ENCODE peak calls at places on chromosomes 6 and 20, in nine cellular contexts. One of them, this sample, is unnamed.

GRCh38 chr6:26217714-26218075 is 130.5 kb downstream of the HFE start:
- DNase-seq in HCT116: no peak
- DNase-seq in Panc1: peak
- DNase-seq in lower lobe of right lung: no peak
- DNase-seq in upper lobe of left lung: no peak
- DNase-seq in left lung: no peak
- DNase-seq in H1: no peak
- DNase-seq in IMR-90: no peak
- DNase-seq in mesendoderm: peak
- DNase-seq in this sample: no peak

GRCh38 chr6:42745083-42745637 is 743 bp downstream of the TBCC start:
- DNase-seq in HCT116: no peak
- DNase-seq in Panc1: no peak
- DNase-seq in lower lobe of right lung: peak
- DNase-seq in upper lobe of left lung: no peak
- DNase-seq in left lung: no peak
- DNase-seq in H1: peak
- DNase-seq in IMR-90: peak
- DNase-seq in mesendoderm: peak
- DNase-seq in this sample: no peak

GRCh38 chr6:75752365-75752764 is 3.3 kb downstream of the MYO6 start:
- DNase-seq in HCT116: no peak
- DNase-seq in Panc1: no peak
- DNase-seq in lower lobe of right lung: no peak
- DNase-seq in upper lobe of left lung: no peak
- DNase-seq in left lung: no peak
- DNase-seq in H1: no peak
- DNase-seq in IMR-90: peak
- DNase-seq in mesendoderm: no peak
- DNase-seq in this sample: no peak

GRCh38 chr6:104413767-104414166 is 446.0 kb downstream of the HACE1 start:
- DNase-seq in HCT116: no peak
- DNase-seq in Panc1: no peak
- DNase-seq in lower lobe of right lung: no peak
- DNase-seq in upper lobe of left lung: no peak
- DNase-seq in left lung: no peak
- DNase-seq in H1: no peak
- DNase-seq in IMR-90: no peak
- DNase-seq in mesendoderm: peak
- DNase-seq in this sample: no peak

GRCh38 chr6:107128577-107128976 is 13.3 kb upstream of the BEND3 start:
- DNase-seq in HCT116: no peak
- DNase-seq in Panc1: no peak
- DNase-seq in lower lobe of right lung: no peak
- DNase-seq in upper lobe of left lung: no peak
- DNase-seq in left lung: no peak
- DNase-seq in H1: no peak
- DNase-seq in IMR-90: no peak
- DNase-seq in mesendoderm: no peak
- DNase-seq in this sample: no peak

GRCh38 chr6:144935181-144935580 is 650.0 kb downstream of the UTRN start:
- DNase-seq in HCT116: no peak
- DNase-seq in Panc1: no peak
- DNase-seq in lower lobe of right lung: no peak
- DNase-seq in upper lobe of left lung: no peak
- DNase-seq in left lung: no peak
- DNase-seq in H1: no peak
- DNase-seq in IMR-90: no peak
- DNase-seq in mesendoderm: no peak
- DNase-seq in this sample: no peak

GRCh38 chr6:109793793-109794192 is 102.7 kb downstream of the FIG4 start:
- DNase-seq in HCT116: peak
- DNase-seq in Panc1: peak
- DNase-seq in lower lobe of right lung: no peak
- DNase-seq in upper lobe of left lung: no peak
- DNase-seq in left lung: no peak
- DNase-seq in H1: no peak
- DNase-seq in IMR-90: peak
- DNase-seq in mesendoderm: no peak
- DNase-seq in this sample: peak

GRCh38 chr20:53917145-53918009 is 153.0 kb downstream of the BCAS1 start:
- DNase-seq in HCT116: no peak
- DNase-seq in Panc1: no peak
- DNase-seq in lower lobe of right lung: no peak
- DNase-seq in upper lobe of left lung: no peak
- DNase-seq in left lung: no peak
- DNase-seq in H1: no peak
- DNase-seq in IMR-90: no peak
- DNase-seq in mesendoderm: peak
- DNase-seq in this sample: peak

GRCh38 chr6:116217069-116217468 is 36.8 kb downstream of the TSPYL4 start:
- DNase-seq in HCT116: peak
- DNase-seq in Panc1: peak
- DNase-seq in lower lobe of right lung: no peak
- DNase-seq in upper lobe of left lung: no peak
- DNase-seq in left lung: no peak
- DNase-seq in H1: no peak
- DNase-seq in IMR-90: peak
- DNase-seq in mesendoderm: peak
- DNase-seq in this sample: no peak

GRCh38 chr6:116410945-116411623 is 40.3 kb downstream of the DSE start:
- DNase-seq in HCT116: no peak
- DNase-seq in Panc1: no peak
- DNase-seq in lower lobe of right lung: no peak
- DNase-seq in upper lobe of left lung: no peak
- DNase-seq in left lung: no peak
- DNase-seq in H1: no peak
- DNase-seq in IMR-90: peak
- DNase-seq in mesendoderm: no peak
- DNase-seq in this sample: no peak

DNA sequence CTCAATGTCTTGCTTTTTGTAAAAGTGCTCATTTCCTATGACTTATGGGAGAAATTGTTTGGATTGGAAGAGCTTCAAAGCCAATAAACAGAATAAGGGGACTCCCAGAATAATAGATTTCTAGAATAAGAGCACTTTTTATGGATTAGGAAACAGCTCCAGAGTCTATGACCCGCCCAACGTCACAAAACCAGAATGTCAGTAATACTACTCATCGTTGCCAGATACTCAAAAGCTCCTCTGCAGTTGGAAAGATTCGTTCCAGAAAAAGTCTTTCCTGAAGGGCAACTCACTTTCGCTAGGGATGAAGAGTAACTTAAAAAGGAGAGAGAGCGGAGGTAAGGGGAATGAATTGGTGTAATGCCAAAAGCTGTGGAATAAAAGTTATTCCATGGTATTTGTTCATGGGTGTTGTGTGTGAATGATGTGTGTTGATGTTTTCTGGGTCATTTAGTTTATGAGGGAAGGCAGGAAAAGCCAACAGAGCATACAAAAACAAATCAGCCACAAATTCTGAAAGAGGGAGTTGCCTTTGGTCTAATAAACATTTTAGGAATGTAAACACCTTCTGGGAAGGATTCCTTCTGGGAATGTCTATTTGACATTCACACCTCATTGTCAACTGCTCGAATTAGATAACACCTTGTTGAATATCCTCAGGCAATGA is 64.6 kb downstream of the SYNE1 start:
- DNase-seq in HCT116: no peak
- DNase-seq in Panc1: no peak
- DNase-seq in lower lobe of right lung: no peak
- DNase-seq in upper lobe of left lung: no peak
- DNase-seq in left lung: no peak
- DNase-seq in H1: no peak
- DNase-seq in IMR-90: peak
- DNase-seq in mesendoderm: peak
- DNase-seq in this sample: no peak
- H3K27ac ChIP-seq in HCT116: no peak
- H3K27ac ChIP-seq in Panc1: no peak
- H3K27ac ChIP-seq in lower lobe of right lung: peak
- H3K27ac ChIP-seq in upper lobe of left lung: peak
- H3K27ac ChIP-seq in left lung: peak
- H3K27ac ChIP-seq in H1: no peak
- H3K27ac ChIP-seq in IMR-90: no peak
- H3K27ac ChIP-seq in mesendoderm: peak
- H3K27ac ChIP-seq in this sample: no peak

DNA sequence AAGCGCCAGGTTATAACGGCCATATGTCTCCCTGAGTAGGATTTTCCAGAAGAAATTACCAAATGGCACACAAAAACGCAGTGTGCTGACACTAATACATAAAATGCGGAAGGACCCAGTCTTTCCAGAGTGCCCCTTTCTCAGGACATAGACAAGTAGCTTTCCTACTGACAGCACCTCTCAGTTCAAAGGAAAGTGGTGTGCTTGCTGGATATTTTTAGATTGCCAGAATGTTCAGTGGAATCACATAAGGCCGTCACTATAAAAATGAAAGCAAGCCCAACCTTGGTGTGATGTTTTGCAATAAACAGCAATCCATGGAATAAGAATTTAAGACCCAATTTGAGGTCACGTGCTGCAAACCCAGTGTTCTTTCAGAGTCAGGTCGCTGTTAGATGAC is 135.5 kb upstream of the AGPAT4 start:
- DNase-seq in HCT116: no peak
- DNase-seq in Panc1: no peak
- DNase-seq in lower lobe of right lung: no peak
- DNase-seq in upper lobe of left lung: no peak
- DNase-seq in left lung: no peak
- DNase-seq in H1: no peak
- DNase-seq in IMR-90: no peak
- DNase-seq in mesendoderm: no peak
- DNase-seq in this sample: no peak
- H3K27ac ChIP-seq in HCT116: no peak
- H3K27ac ChIP-seq in Panc1: no peak
- H3K27ac ChIP-seq in lower lobe of right lung: no peak
- H3K27ac ChIP-seq in upper lobe of left lung: no peak
- H3K27ac ChIP-seq in left lung: no peak
- H3K27ac ChIP-seq in H1: no peak
- H3K27ac ChIP-seq in IMR-90: no peak
- H3K27ac ChIP-seq in mesendoderm: no peak
- H3K27ac ChIP-seq in this sample: no peak

GRCh38 chr6:12001004-12001705 is 11.0 kb upstream of the HIVEP1 start:
- DNase-seq in HCT116: no peak
- DNase-seq in Panc1: no peak
- DNase-seq in lower lobe of right lung: no peak
- DNase-seq in upper lobe of left lung: no peak
- DNase-seq in left lung: no peak
- DNase-seq in H1: no peak
- DNase-seq in IMR-90: no peak
- DNase-seq in mesendoderm: no peak
- DNase-seq in this sample: peak

GRCh38 chr6:12000174-12000573 is 11.9 kb upstream of the HIVEP1 start:
- DNase-seq in HCT116: no peak
- DNase-seq in Panc1: no peak
- DNase-seq in lower lobe of right lung: no peak
- DNase-seq in upper lobe of left lung: no peak
- DNase-seq in left lung: no peak
- DNase-seq in H1: no peak
- DNase-seq in IMR-90: no peak
- DNase-seq in mesendoderm: no peak
- DNase-seq in this sample: no peak

GRCh38 chr6:11996751-11997150 is 15.4 kb upstream of the HIVEP1 start:
- DNase-seq in HCT116: no peak
- DNase-seq in Panc1: no peak
- DNase-seq in lower lobe of right lung: no peak
- DNase-seq in upper lobe of left lung: no peak
- DNase-seq in left lung: no peak
- DNase-seq in H1: no peak
- DNase-seq in IMR-90: no peak
- DNase-seq in mesendoderm: no peak
- DNase-seq in this sample: no peak

GRCh38 chr6:12001706-12002070 is 10.4 kb upstream of the HIVEP1 start:
- DNase-seq in HCT116: no peak
- DNase-seq in Panc1: no peak
- DNase-seq in lower lobe of right lung: no peak
- DNase-seq in upper lobe of left lung: no peak
- DNase-seq in left lung: no peak
- DNase-seq in H1: no peak
- DNase-seq in IMR-90: no peak
- DNase-seq in mesendoderm: no peak
- DNase-seq in this sample: no peak

GRCh38 chr6:11999245-11999644 is 12.9 kb upstream of the HIVEP1 start:
- DNase-seq in HCT116: no peak
- DNase-seq in Panc1: no peak
- DNase-seq in lower lobe of right lung: no peak
- DNase-seq in upper lobe of left lung: no peak
- DNase-seq in left lung: no peak
- DNase-seq in H1: no peak
- DNase-seq in IMR-90: peak
- DNase-seq in mesendoderm: no peak
- DNase-seq in this sample: no peak
- H3K27ac ChIP-seq in HCT116: no peak
- H3K27ac ChIP-seq in Panc1: no peak
- H3K27ac ChIP-seq in lower lobe of right lung: no peak
- H3K27ac ChIP-seq in upper lobe of left lung: no peak
- H3K27ac ChIP-seq in left lung: no peak
- H3K27ac ChIP-seq in H1: no peak
- H3K27ac ChIP-seq in IMR-90: no peak
- H3K27ac ChIP-seq in mesendoderm: no peak
- H3K27ac ChIP-seq in this sample: peak

GRCh38 chr6:13559968-13560650 is 14.3 kb upstream of the SIRT5 start:
- DNase-seq in HCT116: no peak
- DNase-seq in Panc1: no peak
- DNase-seq in lower lobe of right lung: no peak
- DNase-seq in upper lobe of left lung: no peak
- DNase-seq in left lung: no peak
- DNase-seq in H1: no peak
- DNase-seq in IMR-90: no peak
- DNase-seq in mesendoderm: no peak
- DNase-seq in this sample: no peak

GRCh38 chr6:13561624-13562267 is 12.7 kb upstream of the SIRT5 start:
- DNase-seq in HCT116: no peak
- DNase-seq in Panc1: no peak
- DNase-seq in lower lobe of right lung: no peak
- DNase-seq in upper lobe of left lung: no peak
- DNase-seq in left lung: no peak
- DNase-seq in H1: no peak
- DNase-seq in IMR-90: no peak
- DNase-seq in mesendoderm: no peak
- DNase-seq in this sample: no peak

GRCh38 chr6:13560651-13561044 is 13.8 kb upstream of the SIRT5 start:
- DNase-seq in HCT116: peak
- DNase-seq in Panc1: no peak
- DNase-seq in lower lobe of right lung: no peak
- DNase-seq in upper lobe of left lung: no peak
- DNase-seq in left lung: no peak
- DNase-seq in H1: no peak
- DNase-seq in IMR-90: no peak
- DNase-seq in mesendoderm: peak
- DNase-seq in this sample: no peak

GRCh38 chr6:13565921-13566320 is 8.5 kb upstream of the SIRT5 start:
- DNase-seq in HCT116: no peak
- DNase-seq in Panc1: no peak
- DNase-seq in lower lobe of right lung: no peak
- DNase-seq in upper lobe of left lung: no peak
- DNase-seq in left lung: no peak
- DNase-seq in H1: no peak
- DNase-seq in IMR-90: no peak
- DNase-seq in mesendoderm: no peak
- DNase-seq in this sample: no peak

DNA sequence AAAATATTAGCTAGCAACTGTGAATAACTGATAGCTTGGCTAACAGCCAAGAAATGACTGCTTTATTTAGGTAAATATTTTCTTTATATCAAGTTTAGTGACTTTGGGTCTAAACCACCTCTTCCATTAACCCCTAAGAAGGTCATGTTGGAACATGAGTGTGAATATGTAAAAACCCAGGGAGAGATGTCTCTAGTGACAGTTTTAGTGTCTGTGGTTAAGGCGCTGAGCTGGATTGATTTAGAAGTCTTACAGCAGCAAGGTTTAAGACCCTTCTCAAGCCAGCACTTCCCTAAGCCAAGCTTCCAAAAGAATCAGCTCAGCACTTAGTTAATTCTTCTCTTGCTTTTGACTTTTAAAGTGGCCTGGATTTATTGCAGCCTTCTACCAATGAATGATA is 11.4 kb upstream of the SIRT5 start:
- DNase-seq in HCT116: no peak
- DNase-seq in Panc1: no peak
- DNase-seq in lower lobe of right lung: no peak
- DNase-seq in upper lobe of left lung: no peak
- DNase-seq in left lung: no peak
- DNase-seq in H1: no peak
- DNase-seq in IMR-90: no peak
- DNase-seq in mesendoderm: no peak
- DNase-seq in this sample: no peak
- H3K27ac ChIP-seq in HCT116: no peak
- H3K27ac ChIP-seq in Panc1: no peak
- H3K27ac ChIP-seq in lower lobe of right lung: no peak
- H3K27ac ChIP-seq in upper lobe of left lung: no peak
- H3K27ac ChIP-seq in left lung: no peak
- H3K27ac ChIP-seq in H1: no peak
- H3K27ac ChIP-seq in IMR-90: no peak
- H3K27ac ChIP-seq in mesendoderm: no peak
- H3K27ac ChIP-seq in this sample: no peak

This sample was measured in right atrium auricular region.